ENCODE peak calls at places on chromosomes 5 and 9, in six cellular contexts. V, O, B, D, T and F are unnamed samples.

GRCh38 chr5:113487779-113488644 is at the start of gene MCC:
- DNase-seq in V (peak; percentile 76), O (peak; percentile 89), B (peak; percentile 95), D (peak; percentile 98), T (peak; percentile 93), F (peak; percentile 36)

GRCh38 chr5:54383225-54383624 is 72.3 kb upstream of the HSPB3 start:
- DNase-seq in V (no peak), O (no peak), B (peak; percentile 50), D (no peak), T (peak; percentile 39), F (no peak)

GRCh38 chr9:127897194-127897692 is 2.2 kb downstream of the ST6GALNAC6 start:
- DNase-seq in V (no peak), O (peak; percentile 96), B (peak; percentile 86), D (peak; percentile 97), T (no peak), F (no peak)

GRCh38 chr9:120043448-120043847 is 536.5 kb downstream of the CDK5RAP2 start:
- DNase-seq in V (no peak), O (no peak), B (peak; percentile 13), D (no peak), T (peak; percentile 11), F (no peak)

GRCh38 chr9:17531642-17532254 is 47.1 kb upstream of the SH3GL2 start:
- DNase-seq in V (peak; percentile 60), O (no peak), B (peak; percentile 74), D (peak; percentile 35), T (peak; percentile 29), F (peak; percentile 4)

GRCh38 chr5:133249593-133249992 is 197.8 kb downstream of the HSPA4 start:
- DNase-seq in V (peak; percentile 74), O (no peak), B (no peak), D (no peak), T (no peak), F (no peak)

GRCh38 chr9:116027096-116027495 is 126.5 kb upstream of the PAPPA start:
- DNase-seq in V (no peak), O (no peak), B (peak; percentile 32), D (no peak), T (peak; percentile 6), F (no peak)

GRCh38 chr5:51604324-51604723 is 221.1 kb downstream of the ISL1 start:
- DNase-seq in V (no peak), O (no peak), B (no peak), D (no peak), T (no peak), F (no peak)

GRCh38 chr9:137095664-137096517 is 9.1 kb downstream of the MAN1B1 start:
- DNase-seq in V (no peak), O (no peak), B (no peak), D (peak; percentile 47), T (no peak), F (no peak)

GRCh38 chr5:107285772-107286171 is 385.0 kb downstream of the EFNA5 start:
- DNase-seq in V (peak; percentile 35), O (no peak), B (no peak), D (no peak), T (peak; percentile 90), F (no peak)

GRCh38 chr5:165630211-165630866 is 2124.9 kb downstream of the MAT2B start:
- DNase-seq in V (peak; percentile 59), O (peak; percentile 78), B (peak; percentile 56), D (peak; percentile 60), T (peak; percentile 19), F (no peak)

GRCh38 chr9:8183618-8184017 is 384.0 kb upstream of the DMAC1 start:
- DNase-seq in V (no peak), O (no peak), B (no peak), D (no peak), T (no peak), F (no peak)

GRCh38 chr9:15154677-15155076 is 152.3 kb downstream of the TTC39B start:
- DNase-seq in V (no peak), O (no peak), B (no peak), D (no peak), T (no peak), F (no peak)

GRCh38 chr5:36217992-36218391 is 23.7 kb downstream of the NADK2 start:
- DNase-seq in V (no peak), O (no peak), B (no peak), D (no peak), T (no peak), F (no peak)

GRCh38 chr9:37549527-37549926 is 26.7 kb downstream of the FBXO10 start:
- DNase-seq in V (no peak), O (no peak), B (peak; percentile 5), D (no peak), T (peak; percentile 19), F (no peak)

GRCh38 chr5:74638776-74639537 is 1.6 kb downstream of the ENC1 start:
- DNase-seq in V (peak; percentile 64), O (no peak), B (peak; percentile 59), D (peak; percentile 22), T (no peak), F (no peak)

GRCh38 chr5:80055491-80056170 is 20.5 kb downstream of the THBS4 start:
- DNase-seq in V (peak; percentile 47), O (peak; percentile 68), B (no peak), D (no peak), T (peak; percentile 90), F (no peak)

GRCh38 chr5:17331649-17332048 is 114.2 kb downstream of the BASP1 start:
- DNase-seq in V (no peak), O (no peak), B (no peak), D (no peak), T (no peak), F (no peak)

GRCh38 chr5:38866362-38867070 is 20.7 kb downstream of the OSMR start:
- DNase-seq in V (no peak), O (no peak), B (no peak), D (no peak), T (no peak), F (no peak)

GRCh38 chr9:130226112-130226511 is 39.4 kb upstream of the HMCN2 start:
- DNase-seq in V (no peak), O (no peak), B (no peak), D (peak; percentile 10), T (no peak), F (no peak)

GRCh38 chr9:70111042-70111602 is 67.5 kb downstream of the MAMDC2 start:
- DNase-seq in V (peak; percentile 77), O (peak; percentile 85), B (peak; percentile 75), D (peak; percentile 32), T (peak; percentile 57), F (no peak)

GRCh38 chr9:33480976-33481375 is 7.3 kb upstream of the NOL6 start:
- DNase-seq in V (no peak), O (no peak), B (no peak), D (no peak), T (no peak), F (no peak)

GRCh38 chr9:106644661-106645060 is 218.3 kb upstream of the ZNF462 start:
- DNase-seq in V (no peak), O (no peak), B (no peak), D (peak; percentile 25), T (no peak), F (no peak)

GRCh38 chr5:175707751-175708375 is 50.0 kb downstream of the HRH2 start:
- DNase-seq in V (no peak), O (no peak), B (no peak), D (no peak), T (no peak), F (no peak)

GRCh38 chr5:95628933-95629332 is 9.0 kb downstream of the GPR150 start:
- DNase-seq in V (no peak), O (peak; percentile 43), B (no peak), D (no peak), T (no peak), F (no peak)

GRCh38 chr5:95628154-95628810 is 8.4 kb downstream of the GPR150 start:
- DNase-seq in V (no peak), O (no peak), B (no peak), D (no peak), T (no peak), F (no peak)

GRCh38 chr5:95630394-95630917 is 10.6 kb downstream of the GPR150 start:
- DNase-seq in V (no peak), O (no peak), B (no peak), D (no peak), T (no peak), F (no peak)

GRCh38 chr5:95631265-95631957 is 11.5 kb downstream of the GPR150 start:
- DNase-seq in V (peak; percentile 69), O (no peak), B (peak; percentile 88), D (peak; percentile 79), T (peak; percentile 64), F (no peak)

DNA sequence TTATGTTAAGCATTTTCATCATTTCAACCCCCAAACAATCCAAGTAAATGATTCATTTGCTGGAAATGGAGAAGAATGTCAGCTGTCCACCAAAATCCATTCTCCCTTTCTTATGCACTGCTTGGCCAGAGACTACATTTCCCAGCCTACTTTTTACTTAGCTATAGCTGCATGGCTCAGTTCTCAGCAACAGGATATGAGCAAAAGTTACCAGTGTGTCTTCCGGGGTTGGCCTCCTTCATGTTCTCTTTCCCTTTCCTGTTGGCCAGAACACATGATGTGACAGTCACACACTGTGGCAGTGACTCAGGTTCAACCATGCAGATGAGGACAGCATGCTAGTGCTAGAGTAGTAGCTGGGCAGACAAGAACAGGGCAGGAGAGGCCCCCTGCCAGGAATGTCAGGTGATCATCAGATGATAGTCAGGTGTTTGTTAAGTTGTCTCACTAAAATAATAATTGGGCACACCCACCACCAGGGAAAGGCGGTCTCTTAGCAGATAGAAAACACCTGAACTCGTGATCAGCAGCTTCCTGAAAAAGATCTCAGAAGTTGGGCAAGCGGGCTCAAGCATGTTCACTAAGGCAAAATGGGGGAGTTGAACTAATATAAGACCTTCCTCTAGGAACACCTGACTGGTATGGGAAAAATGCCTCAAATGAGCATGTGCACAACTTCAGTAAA is 12.2 kb downstream of the GPR150 start:
- DNase-seq in V (peak; percentile 60), O (no peak), B (peak; percentile 72), D (peak; percentile 91), T (peak; percentile 54), F (no peak)
- H2AFZ ChIP-seq in V (peak overlapping the region; percentile 81), O (no peak overlapping the region), B (peak overlapping the region; percentile 53), D (peak overlapping the region; percentile 92), T (peak overlapping the region; percentile 73), F (peak overlapping the region; percentile 74)

GRCh38 chr5:96537386-96537785 is 104.3 kb upstream of the PCSK1 start:
- DNase-seq in V (peak; percentile 47), O (no peak), B (peak; percentile 88), D (peak; percentile 61), T (peak; percentile 53), F (no peak)

GRCh38 chr5:96533371-96533770 is 100.3 kb upstream of the PCSK1 start:
- DNase-seq in V (no peak), O (no peak), B (no peak), D (no peak), T (no peak), F (no peak)

GRCh38 chr5:96538831-96539250 is 105.8 kb upstream of the PCSK1 start:
- DNase-seq in V (peak; percentile 14), O (no peak), B (peak; percentile 15), D (no peak), T (no peak), F (no peak)
- H3K27ac ChIP-seq in V (no peak overlapping the region), O (no peak overlapping the region), B (peak overlapping the region; percentile 14), D (peak overlapping the region; percentile 31), T (no peak overlapping the region), F (no peak overlapping the region)

DNA sequence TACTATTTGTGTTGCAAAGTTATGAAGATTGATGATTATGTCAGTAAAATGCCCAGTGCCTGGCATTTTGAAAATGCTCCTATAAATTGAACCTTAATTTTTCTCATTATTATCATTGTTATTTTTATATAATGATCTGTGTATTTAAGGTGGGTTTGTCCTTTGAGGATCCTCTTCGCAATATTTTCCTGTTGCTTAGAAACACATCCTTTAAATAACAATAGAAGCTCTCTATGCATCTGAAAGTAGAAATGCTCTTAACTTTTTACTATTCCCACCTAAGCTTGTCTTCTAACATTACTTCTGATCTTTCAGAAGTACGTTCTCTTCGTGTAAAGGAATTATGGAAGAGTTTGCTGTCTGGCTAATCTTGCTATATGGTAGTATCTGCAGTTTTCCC is 214.7 kb upstream of the TLX3 start:
- DNase-seq in V (no peak), O (no peak), B (no peak), D (no peak), T (no peak), F (no peak)
- H4K20me1 ChIP-seq in V (no peaks in the 10 kb centered on the region), O (no peaks in the 10 kb centered on the region), B (no peaks in the 10 kb centered on the region), D (no peaks in the 10 kb centered on the region), T (no peaks in the 10 kb centered on the region), F (no peaks in the 10 kb centered on the region)

GRCh38 chr5:117761190-117761589 is 1186.6 kb upstream of the SEMA6A start:
- DNase-seq in V (no peak), O (no peak), B (no peak), D (no peak), T (no peak), F (no peak)
- H2AFZ ChIP-seq in V (no peak overlapping the region), O (no peak overlapping the region), B (no peak overlapping the region), D (no peak overlapping the region), T (no peak overlapping the region), F (no peak overlapping the region)